ENCODE peak calls at places on chromosomes 1 and 21, in six cellular contexts. D, Y, M, E, N and Q are unnamed samples.

GRCh38 chr1:9586147-9586766 is 2.5 kb upstream of the TMEM201 start:
- DNase-seq in N (no peak), Y (peak), D (no peak), M (no peak), E (no peak), Q (no peak)

GRCh38 chr1:150484431-150484830 is 2.8 kb upstream of the TARS2 start:
- DNase-seq in E (peak), M (peak), Y (no peak), N (no peak), D (no peak), Q (no peak)

GRCh38 chr1:17162941-17163340 is 42.0 kb upstream of the PADI1 start:
- DNase-seq in N (no peak), M (no peak), E (no peak), Y (no peak), D (no peak), Q (no peak)

GRCh38 chr21:35006248-35006647 is 42.9 kb downstream of the RUNX1 start:
- DNase-seq in Y (no peak), E (no peak), D (no peak), M (no peak), N (no peak), Q (no peak)

GRCh38 chr1:29121951-29122661 is 1.6 kb downstream of the TMEM200B start:
- DNase-seq in D (peak), N (no peak), E (no peak), Y (peak), M (peak), Q (no peak)

GRCh38 chr1:6004412-6005123 is 12.3 kb upstream of the NPHP4 start:
- DNase-seq in E (no peak), N (no peak), Y (no peak), M (no peak), D (no peak), Q (no peak)

GRCh38 chr21:39141502-39141901 is 41.7 kb downstream of the PSMG1 start:
- DNase-seq in E (no peak), Y (no peak), D (no peak), M (no peak), N (peak), Q (no peak)

GRCh38 chr1:111878649-111879048 is 110.8 kb downstream of the KCND3 start:
- DNase-seq in D (no peak), M (no peak), Y (no peak), N (no peak), E (no peak), Q (no peak)

GRCh38 chr1:20058531-20058930 is 11.5 kb upstream of the PLA2G5 start:
- DNase-seq in D (peak), Y (no peak), E (peak), N (peak), M (no peak), Q (peak)

GRCh38 chr1:222583079-222583478 is 6.7 kb downstream of the TAF1A start:
- DNase-seq in M (no peak), Y (no peak), D (no peak), N (peak), E (no peak), Q (no peak)

GRCh38 chr1:235022341-235023196 is 106.1 kb downstream of the TOMM20 start:
- DNase-seq in N (peak), E (no peak), Y (no peak), M (peak), D (no peak), Q (no peak)

GRCh38 chr1:63321788-63322247 is 549 bp upstream of the FOXD3 start:
- DNase-seq in M (no peak), D (no peak), Y (no peak), E (no peak), N (no peak), Q (no peak)

GRCh38 chr1:101128211-101128727 is 102.7 kb upstream of the DPH5 start:
- DNase-seq in E (no peak), N (no peak), Y (no peak), M (no peak), D (no peak), Q (no peak)

GRCh38 chr1:214337536-214337935 is 56.6 kb downstream of the SMYD2 start:
- DNase-seq in M (no peak), D (no peak), Y (no peak), N (peak), E (no peak), Q (no peak)

GRCh38 chr21:16514316-16514715 is 784.5 kb downstream of the USP25 start:
- DNase-seq in E (no peak), M (no peak), N (peak), Y (no peak), D (no peak), Q (no peak)

GRCh38 chr1:218259800-218260199 is 25.3 kb upstream of the RRP15 start:
- DNase-seq in D (no peak), Y (no peak), M (peak), E (no peak), N (no peak), Q (no peak)

GRCh38 chr1:218674280-218674773 is 329.2 kb downstream of the TGFB2 start:
- DNase-seq in N (peak), E (peak), M (peak), D (no peak), Y (peak), Q (no peak)

GRCh38 chr1:157969693-157970485 is 23.6 kb upstream of the KIRREL1 start:
- DNase-seq in E (peak), Y (no peak), N (peak), D (no peak), M (peak), Q (no peak)

GRCh38 chr1:18474559-18474958 is 6.2 kb upstream of the KLHDC7A start:
- DNase-seq in D (no peak), N (no peak), E (no peak), Y (no peak), M (no peak), Q (no peak)

GRCh38 chr21:32257952-32258785 is 20.7 kb downstream of the MIS18A start:
- DNase-seq in N (peak), E (peak), M (peak), Y (peak), D (peak), Q (peak)

GRCh38 chr1:200670215-200671118 is 760 bp upstream of the DDX59 start:
- DNase-seq in D (no peak), E (no peak), Y (no peak), M (peak), N (peak), Q (peak)

GRCh38 chr1:116356673-116357072 is 16.4 kb upstream of the ATP1A1 start:
- DNase-seq in M (no peak), D (no peak), N (no peak), E (peak), Y (no peak), Q (no peak)